ENCODE peak calls at places on chromosomes 4 and X, in nine cellular contexts. One of them, this sample, is unnamed. For H3K36me3 and H3K27me3, the result is how much of the 10 kb centered on the place peaks cover.

GRCh38 chr4:10461091-10461849 is 4.0 kb upstream of the ZNF518B start:
- DNase-seq in neural progenitor cell: peak
- DNase-seq in right lobe of liver: no peak
- DNase-seq in colonic mucosa: peak
- DNase-seq in psoas muscle: peak
- DNase-seq in upper lobe of left lung: peak
- DNase-seq in stomach: peak
- DNase-seq in cardiac muscle cell: peak
- DNase-seq in left ventricle myocardium inferior: peak
- DNase-seq in this sample: peak

GRCh38 chr4:87949961-87950360 is 25.6 kb upstream of the SPP1 start:
- DNase-seq in neural progenitor cell: no peak
- DNase-seq in right lobe of liver: no peak
- DNase-seq in colonic mucosa: peak
- DNase-seq in psoas muscle: no peak
- DNase-seq in upper lobe of left lung: no peak
- DNase-seq in stomach: no peak
- DNase-seq in cardiac muscle cell: peak
- DNase-seq in left ventricle myocardium inferior: no peak
- DNase-seq in this sample: no peak

GRCh38 chr4:155759372-155760252 is 791 bp downstream of the GUCY1B1 start:
- DNase-seq in neural progenitor cell: peak
- DNase-seq in right lobe of liver: peak
- DNase-seq in colonic mucosa: peak
- DNase-seq in psoas muscle: peak
- DNase-seq in upper lobe of left lung: peak
- DNase-seq in stomach: peak
- DNase-seq in cardiac muscle cell: peak
- DNase-seq in left ventricle myocardium inferior: peak
- DNase-seq in this sample: peak

GRCh38 chr4:154622598-154622997 is 10.1 kb upstream of the FGG start:
- DNase-seq in neural progenitor cell: peak
- DNase-seq in right lobe of liver: no peak
- DNase-seq in colonic mucosa: peak
- DNase-seq in psoas muscle: no peak
- DNase-seq in upper lobe of left lung: no peak
- DNase-seq in stomach: no peak
- DNase-seq in cardiac muscle cell: peak
- DNase-seq in left ventricle myocardium inferior: no peak
- DNase-seq in this sample: no peak

GRCh38 chrX:5425119-5425518 is 803.5 kb downstream of the NLGN4X start:
- DNase-seq in neural progenitor cell: no peak
- DNase-seq in right lobe of liver: no peak
- DNase-seq in colonic mucosa: no peak
- DNase-seq in psoas muscle: no peak
- DNase-seq in upper lobe of left lung: no peak
- DNase-seq in stomach: no peak
- DNase-seq in cardiac muscle cell: no peak
- DNase-seq in left ventricle myocardium inferior: no peak
- DNase-seq in this sample: no peak

GRCh38 chr4:21195682-21196081 is 495.4 kb downstream of the PACRGL start:
- DNase-seq in neural progenitor cell: no peak
- DNase-seq in right lobe of liver: no peak
- DNase-seq in colonic mucosa: no peak
- DNase-seq in psoas muscle: no peak
- DNase-seq in upper lobe of left lung: no peak
- DNase-seq in stomach: no peak
- DNase-seq in cardiac muscle cell: no peak
- DNase-seq in left ventricle myocardium inferior: no peak
- DNase-seq in this sample: no peak

GRCh38 chr4:180640193-180640592 is 1603.0 kb upstream of the TENM3 start:
- DNase-seq in neural progenitor cell: no peak
- DNase-seq in right lobe of liver: no peak
- DNase-seq in colonic mucosa: no peak
- DNase-seq in psoas muscle: no peak
- DNase-seq in upper lobe of left lung: no peak
- DNase-seq in stomach: no peak
- DNase-seq in cardiac muscle cell: no peak
- DNase-seq in left ventricle myocardium inferior: no peak
- DNase-seq in this sample: no peak

GRCh38 chr4:23033796-23034195 is 341.1 kb downstream of the GBA3 start:
- DNase-seq in neural progenitor cell: no peak
- DNase-seq in right lobe of liver: no peak
- DNase-seq in colonic mucosa: no peak
- DNase-seq in psoas muscle: no peak
- DNase-seq in upper lobe of left lung: no peak
- DNase-seq in stomach: no peak
- DNase-seq in cardiac muscle cell: no peak
- DNase-seq in left ventricle myocardium inferior: no peak
- DNase-seq in this sample: no peak

GRCh38 chr4:16290681-16291420 is 64.6 kb upstream of the TAPT1 start:
- DNase-seq in neural progenitor cell: no peak
- DNase-seq in right lobe of liver: no peak
- DNase-seq in colonic mucosa: no peak
- DNase-seq in psoas muscle: no peak
- DNase-seq in upper lobe of left lung: no peak
- DNase-seq in stomach: no peak
- DNase-seq in cardiac muscle cell: no peak
- DNase-seq in left ventricle myocardium inferior: no peak
- DNase-seq in this sample: no peak

GRCh38 chrX:16312761-16313623 is 145.7 kb downstream of the MAGEB17 start:
- DNase-seq in neural progenitor cell: no peak
- DNase-seq in right lobe of liver: no peak
- DNase-seq in colonic mucosa: no peak
- DNase-seq in psoas muscle: no peak
- DNase-seq in upper lobe of left lung: no peak
- DNase-seq in stomach: no peak
- DNase-seq in cardiac muscle cell: no peak
- DNase-seq in left ventricle myocardium inferior: no peak
- DNase-seq in this sample: no peak

GRCh38 chr4:183721207-183722081 is 62.4 kb downstream of the TRAPPC11 start:
- DNase-seq in neural progenitor cell: peak
- DNase-seq in right lobe of liver: peak
- DNase-seq in colonic mucosa: peak
- DNase-seq in psoas muscle: peak
- DNase-seq in upper lobe of left lung: peak
- DNase-seq in stomach: peak
- DNase-seq in cardiac muscle cell: peak
- DNase-seq in left ventricle myocardium inferior: peak
- DNase-seq in this sample: peak

GRCh38 chr4:212438-213174 is 88.3 kb downstream of the ZNF718 start:
- DNase-seq in neural progenitor cell: peak
- DNase-seq in right lobe of liver: peak
- DNase-seq in colonic mucosa: peak
- DNase-seq in psoas muscle: peak
- DNase-seq in upper lobe of left lung: peak
- DNase-seq in stomach: peak
- DNase-seq in cardiac muscle cell: peak
- DNase-seq in left ventricle myocardium inferior: peak
- DNase-seq in this sample: no peak

GRCh38 chr4:73434311-73434710 is 1.7 kb upstream of the AFP start:
- DNase-seq in neural progenitor cell: peak
- DNase-seq in right lobe of liver: no peak
- DNase-seq in colonic mucosa: no peak
- DNase-seq in psoas muscle: no peak
- DNase-seq in upper lobe of left lung: no peak
- DNase-seq in stomach: no peak
- DNase-seq in cardiac muscle cell: peak
- DNase-seq in left ventricle myocardium inferior: no peak
- DNase-seq in this sample: no peak

GRCh38 chr4:46442963-46443362 is 53.0 kb upstream of the GABRA2 start:
- DNase-seq in neural progenitor cell: no peak
- DNase-seq in right lobe of liver: no peak
- DNase-seq in colonic mucosa: no peak
- DNase-seq in psoas muscle: no peak
- DNase-seq in upper lobe of left lung: no peak
- DNase-seq in stomach: no peak
- DNase-seq in cardiac muscle cell: peak
- DNase-seq in left ventricle myocardium inferior: no peak
- DNase-seq in this sample: no peak

GRCh38 chr4:55947912-55948725 is 626 bp upstream of the CEP135 start:
- DNase-seq in neural progenitor cell: no peak
- DNase-seq in right lobe of liver: no peak
- DNase-seq in colonic mucosa: peak
- DNase-seq in psoas muscle: no peak
- DNase-seq in upper lobe of left lung: no peak
- DNase-seq in stomach: no peak
- DNase-seq in cardiac muscle cell: peak
- DNase-seq in left ventricle myocardium inferior: no peak
- DNase-seq in this sample: peak
- H3K36me3 ChIP-seq in neural progenitor cell: under half
- H3K36me3 ChIP-seq in right lobe of liver: under half
- H3K36me3 ChIP-seq in colonic mucosa: under half
- H3K36me3 ChIP-seq in psoas muscle: under half
- H3K36me3 ChIP-seq in upper lobe of left lung: under half
- H3K36me3 ChIP-seq in stomach: under half
- H3K36me3 ChIP-seq in cardiac muscle cell: under half
- H3K36me3 ChIP-seq in left ventricle myocardium inferior: under half
- H3K36me3 ChIP-seq in this sample: under half

GRCh38 chr4:109298279-109299010 is 4.0 kb downstream of the COL25A1 start:
- DNase-seq in neural progenitor cell: peak
- DNase-seq in right lobe of liver: no peak
- DNase-seq in colonic mucosa: no peak
- DNase-seq in psoas muscle: no peak
- DNase-seq in upper lobe of left lung: no peak
- DNase-seq in stomach: no peak
- DNase-seq in cardiac muscle cell: peak
- DNase-seq in left ventricle myocardium inferior: no peak
- DNase-seq in this sample: no peak
- TF ChIP-seq CTCF in neural progenitor cell: peak
- TF ChIP-seq CTCF in right lobe of liver: peak
- TF ChIP-seq CTCF in colonic mucosa: peak
- TF ChIP-seq CTCF in psoas muscle: peak
- TF ChIP-seq CTCF in upper lobe of left lung: peak
- TF ChIP-seq CTCF in stomach: peak
- TF ChIP-seq CTCF in cardiac muscle cell: peak
- TF ChIP-seq CTCF in left ventricle myocardium inferior: peak
- TF ChIP-seq CTCF in this sample: peak

GRCh38 chr4:177315767-177316490 is 6.3 kb downstream of the NEIL3 start:
- DNase-seq in neural progenitor cell: no peak
- DNase-seq in right lobe of liver: no peak
- DNase-seq in colonic mucosa: no peak
- DNase-seq in psoas muscle: no peak
- DNase-seq in upper lobe of left lung: no peak
- DNase-seq in stomach: no peak
- DNase-seq in cardiac muscle cell: no peak
- DNase-seq in left ventricle myocardium inferior: no peak
- DNase-seq in this sample: no peak

GRCh38 chr4:177309525-177310371 is at the start of gene NEIL3:
- DNase-seq in neural progenitor cell: peak
- DNase-seq in right lobe of liver: peak
- DNase-seq in colonic mucosa: peak
- DNase-seq in psoas muscle: peak
- DNase-seq in upper lobe of left lung: peak
- DNase-seq in stomach: peak
- DNase-seq in cardiac muscle cell: peak
- DNase-seq in left ventricle myocardium inferior: peak
- DNase-seq in this sample: peak

GRCh38 chr4:177308842-177309524 is 691 bp upstream of the NEIL3 start:
- DNase-seq in neural progenitor cell: no peak
- DNase-seq in right lobe of liver: no peak
- DNase-seq in colonic mucosa: no peak
- DNase-seq in psoas muscle: no peak
- DNase-seq in upper lobe of left lung: no peak
- DNase-seq in stomach: no peak
- DNase-seq in cardiac muscle cell: no peak
- DNase-seq in left ventricle myocardium inferior: no peak
- DNase-seq in this sample: no peak

GRCh38 chr4:177308125-177308524 is 1.5 kb upstream of the NEIL3 start:
- DNase-seq in neural progenitor cell: no peak
- DNase-seq in right lobe of liver: no peak
- DNase-seq in colonic mucosa: no peak
- DNase-seq in psoas muscle: peak
- DNase-seq in upper lobe of left lung: no peak
- DNase-seq in stomach: no peak
- DNase-seq in cardiac muscle cell: peak
- DNase-seq in left ventricle myocardium inferior: no peak
- DNase-seq in this sample: no peak

DNA sequence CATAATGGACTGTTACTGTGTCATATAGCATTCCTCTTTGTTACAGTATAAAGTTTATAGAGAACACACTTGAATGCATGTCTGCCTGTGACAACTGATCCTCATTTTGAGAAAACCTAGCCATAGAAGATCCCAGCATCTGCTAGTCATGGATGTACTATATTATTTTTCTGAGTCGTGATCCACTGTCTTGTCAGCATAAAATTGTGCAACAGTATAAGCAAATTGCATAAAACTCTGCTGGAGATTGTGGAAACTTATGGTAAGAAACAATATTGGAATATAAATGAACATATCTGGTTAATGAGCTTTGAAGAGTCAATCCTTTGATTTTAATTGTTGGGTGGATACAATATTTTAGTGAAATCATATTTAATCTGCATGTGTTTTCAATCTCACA is 3.6 kb downstream of the NEIL3 start:
- DNase-seq in neural progenitor cell: no peak
- DNase-seq in right lobe of liver: no peak
- DNase-seq in colonic mucosa: no peak
- DNase-seq in psoas muscle: no peak
- DNase-seq in upper lobe of left lung: no peak
- DNase-seq in stomach: no peak
- DNase-seq in cardiac muscle cell: peak
- DNase-seq in left ventricle myocardium inferior: no peak
- DNase-seq in this sample: no peak
- H3K27me3 ChIP-seq in neural progenitor cell: under half
- H3K27me3 ChIP-seq in right lobe of liver: under half
- H3K27me3 ChIP-seq in colonic mucosa: under half
- H3K27me3 ChIP-seq in psoas muscle: under half
- H3K27me3 ChIP-seq in upper lobe of left lung: under half
- H3K27me3 ChIP-seq in stomach: under half
- H3K27me3 ChIP-seq in cardiac muscle cell: under half
- H3K27me3 ChIP-seq in left ventricle myocardium inferior: under half
- H3K27me3 ChIP-seq in this sample: under half

GRCh38 chr4:94271248-94271647 is 63.6 kb downstream of the SMARCAD1 start:
- DNase-seq in neural progenitor cell: no peak
- DNase-seq in right lobe of liver: no peak
- DNase-seq in colonic mucosa: no peak
- DNase-seq in psoas muscle: no peak
- DNase-seq in upper lobe of left lung: no peak
- DNase-seq in stomach: no peak
- DNase-seq in cardiac muscle cell: no peak
- DNase-seq in left ventricle myocardium inferior: no peak
- DNase-seq in this sample: no peak

GRCh38 chr4:94274912-94275311 is 67.2 kb downstream of the SMARCAD1 start:
- DNase-seq in neural progenitor cell: no peak
- DNase-seq in right lobe of liver: no peak
- DNase-seq in colonic mucosa: no peak
- DNase-seq in psoas muscle: no peak
- DNase-seq in upper lobe of left lung: no peak
- DNase-seq in stomach: no peak
- DNase-seq in cardiac muscle cell: no peak
- DNase-seq in left ventricle myocardium inferior: no peak
- DNase-seq in this sample: no peak

GRCh38 chr4:94277539-94277938 is 65.1 kb downstream of the HPGDS start:
- DNase-seq in neural progenitor cell: no peak
- DNase-seq in right lobe of liver: no peak
- DNase-seq in colonic mucosa: no peak
- DNase-seq in psoas muscle: no peak
- DNase-seq in upper lobe of left lung: no peak
- DNase-seq in stomach: no peak
- DNase-seq in cardiac muscle cell: peak
- DNase-seq in left ventricle myocardium inferior: no peak
- DNase-seq in this sample: no peak

GRCh38 chr4:94278777-94279176 is 63.9 kb downstream of the HPGDS start:
- DNase-seq in neural progenitor cell: no peak
- DNase-seq in right lobe of liver: no peak
- DNase-seq in colonic mucosa: no peak
- DNase-seq in psoas muscle: no peak
- DNase-seq in upper lobe of left lung: no peak
- DNase-seq in stomach: no peak
- DNase-seq in cardiac muscle cell: no peak
- DNase-seq in left ventricle myocardium inferior: no peak
- DNase-seq in this sample: no peak

GRCh38 chr4:94276204-94276603 is 66.4 kb downstream of the HPGDS start:
- DNase-seq in neural progenitor cell: no peak
- DNase-seq in right lobe of liver: no peak
- DNase-seq in colonic mucosa: no peak
- DNase-seq in psoas muscle: no peak
- DNase-seq in upper lobe of left lung: no peak
- DNase-seq in stomach: no peak
- DNase-seq in cardiac muscle cell: no peak
- DNase-seq in left ventricle myocardium inferior: no peak
- DNase-seq in this sample: no peak
- H3K36me3 ChIP-seq in neural progenitor cell: half or more
- H3K36me3 ChIP-seq in right lobe of liver: under half
- H3K36me3 ChIP-seq in colonic mucosa: under half
- H3K36me3 ChIP-seq in psoas muscle: under half
- H3K36me3 ChIP-seq in upper lobe of left lung: half or more
- H3K36me3 ChIP-seq in stomach: under half
- H3K36me3 ChIP-seq in cardiac muscle cell: half or more
- H3K36me3 ChIP-seq in left ventricle myocardium inferior: half or more
- H3K36me3 ChIP-seq in this sample: under half